ENCODE peak calls at places on chromosomes 1 and 21, in six cellular contexts. One of them, this sample, is unnamed.

GRCh38 chr1:3012511-3013291 is 8.6 kb upstream of the ACTRT2 start:
- DNase-seq in body of pancreas: peak
- DNase-seq in lower leg skin: peak
- DNase-seq in psoas muscle: peak
- DNase-seq in GM13977: no peak
- DNase-seq in AG04450: no peak
- DNase-seq in this sample: peak

GRCh38 chr1:185694081-185694480 is 40.1 kb upstream of the HMCN1 start:
- DNase-seq in GM13977: peak
- DNase-seq in AG04450: no peak
- DNase-seq in lower leg skin: no peak
- DNase-seq in body of pancreas: peak
- DNase-seq in psoas muscle: no peak
- DNase-seq in this sample: peak

GRCh38 chr1:32954183-32954582 is 10.4 kb downstream of the RNF19B start:
- DNase-seq in psoas muscle: no peak
- DNase-seq in GM13977: no peak
- DNase-seq in lower leg skin: no peak
- DNase-seq in body of pancreas: no peak
- DNase-seq in AG04450: no peak
- DNase-seq in this sample: no peak

GRCh38 chr1:207997486-207998268 is 86.8 kb upstream of the CD34 start:
- DNase-seq in AG04450: peak
- DNase-seq in body of pancreas: peak
- DNase-seq in psoas muscle: peak
- DNase-seq in GM13977: peak
- DNase-seq in lower leg skin: peak
- DNase-seq in this sample: peak

GRCh38 chr1:6969106-6969505 is 183.9 kb downstream of the CAMTA1 start:
- DNase-seq in GM13977: no peak
- DNase-seq in lower leg skin: no peak
- DNase-seq in AG04450: no peak
- DNase-seq in psoas muscle: no peak
- DNase-seq in body of pancreas: no peak
- DNase-seq in this sample: peak

GRCh38 chr1:246178902-246179301 is 328.2 kb downstream of the SMYD3 start:
- DNase-seq in AG04450: no peak
- DNase-seq in lower leg skin: no peak
- DNase-seq in psoas muscle: no peak
- DNase-seq in GM13977: no peak
- DNase-seq in body of pancreas: no peak
- DNase-seq in this sample: no peak

GRCh38 chr1:172980456-172980855 is 70.3 kb downstream of the TNFSF18 start:
- DNase-seq in AG04450: no peak
- DNase-seq in GM13977: no peak
- DNase-seq in lower leg skin: no peak
- DNase-seq in psoas muscle: no peak
- DNase-seq in body of pancreas: no peak
- DNase-seq in this sample: no peak

GRCh38 chr1:37239225-37239740 is 205.0 kb upstream of the GRIK3 start:
- DNase-seq in psoas muscle: no peak
- DNase-seq in GM13977: no peak
- DNase-seq in body of pancreas: no peak
- DNase-seq in AG04450: no peak
- DNase-seq in lower leg skin: no peak
- DNase-seq in this sample: no peak

GRCh38 chr1:248822148-248823032 is 3.3 kb downstream of the SH3BP5L start:
- DNase-seq in AG04450: no peak
- DNase-seq in GM13977: no peak
- DNase-seq in body of pancreas: no peak
- DNase-seq in lower leg skin: peak
- DNase-seq in psoas muscle: no peak
- DNase-seq in this sample: no peak

GRCh38 chr1:30762152-30762930 is 4.8 kb upstream of the LAPTM5 start:
- DNase-seq in body of pancreas: no peak
- DNase-seq in psoas muscle: no peak
- DNase-seq in GM13977: peak
- DNase-seq in lower leg skin: no peak
- DNase-seq in AG04450: no peak
- DNase-seq in this sample: no peak

GRCh38 chr1:22297999-22298398 is 153.7 kb upstream of the ZBTB40 start:
- DNase-seq in AG04450: no peak
- DNase-seq in GM13977: no peak
- DNase-seq in body of pancreas: no peak
- DNase-seq in psoas muscle: no peak
- DNase-seq in lower leg skin: peak
- DNase-seq in this sample: no peak

GRCh38 chr21:44949161-44950015 is 9.6 kb downstream of the SLX9 start:
- DNase-seq in GM13977: peak
- DNase-seq in body of pancreas: peak
- DNase-seq in AG04450: no peak
- DNase-seq in psoas muscle: peak
- DNase-seq in lower leg skin: peak
- DNase-seq in this sample: peak

DNA sequence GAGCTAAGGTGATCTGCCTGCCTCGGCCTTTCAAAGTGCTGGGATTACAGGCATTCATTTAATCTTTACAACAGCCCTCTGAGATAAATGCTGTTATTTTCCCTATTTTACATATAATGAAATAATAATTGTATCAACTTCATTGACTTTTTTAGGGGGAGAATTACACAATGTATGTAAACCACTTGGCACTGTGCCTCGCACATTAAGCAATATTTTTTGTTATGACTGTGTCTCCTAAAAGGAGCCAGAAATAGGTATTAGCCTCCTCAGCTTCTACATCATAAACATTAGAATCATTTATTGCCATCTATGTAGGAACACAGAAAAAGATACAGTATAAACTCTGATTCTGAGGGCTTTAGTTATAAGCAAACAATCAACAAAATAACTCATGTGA is 1.1 kb upstream of the DNAJC28 start:
- DNase-seq in lower leg skin: no peak
- DNase-seq in body of pancreas: no peak
- DNase-seq in GM13977: no peak
- DNase-seq in AG04450: no peak
- DNase-seq in psoas muscle: no peak
- DNase-seq in this sample: no peak
- TF ChIP-seq CTCF in lower leg skin: no peak
- TF ChIP-seq CTCF in body of pancreas: no peak
- TF ChIP-seq CTCF in GM13977: no peak
- TF ChIP-seq CTCF in AG04450: no peak
- TF ChIP-seq CTCF in psoas muscle: no peak
- TF ChIP-seq CTCF in this sample: no peak

GRCh38 chr1:160282807-160283206 is 2.1 kb downstream of the PEX19 start:
- DNase-seq in body of pancreas: no peak
- DNase-seq in psoas muscle: no peak
- DNase-seq in AG04450: no peak
- DNase-seq in lower leg skin: no peak
- DNase-seq in GM13977: no peak
- DNase-seq in this sample: no peak
- TF ChIP-seq CTCF in body of pancreas: no peak
- TF ChIP-seq CTCF in psoas muscle: no peak
- TF ChIP-seq CTCF in AG04450: no peak
- TF ChIP-seq CTCF in lower leg skin: no peak
- TF ChIP-seq CTCF in GM13977: no peak
- TF ChIP-seq CTCF in this sample: no peak

GRCh38 chr1:157967205-157967604 is 26.2 kb upstream of the KIRREL1 start:
- DNase-seq in GM13977: no peak
- DNase-seq in lower leg skin: no peak
- DNase-seq in body of pancreas: no peak
- DNase-seq in psoas muscle: no peak
- DNase-seq in AG04450: no peak
- DNase-seq in this sample: no peak

GRCh38 chr1:157968503-157968902 is 24.9 kb upstream of the KIRREL1 start:
- DNase-seq in lower leg skin: no peak
- DNase-seq in AG04450: peak
- DNase-seq in psoas muscle: peak
- DNase-seq in body of pancreas: peak
- DNase-seq in GM13977: no peak
- DNase-seq in this sample: no peak

GRCh38 chr1:157968951-157969350 is 24.5 kb upstream of the KIRREL1 start:
- DNase-seq in lower leg skin: no peak
- DNase-seq in AG04450: peak
- DNase-seq in psoas muscle: no peak
- DNase-seq in GM13977: no peak
- DNase-seq in body of pancreas: peak
- DNase-seq in this sample: no peak

GRCh38 chr1:157971723-157972122 is 21.7 kb upstream of the KIRREL1 start:
- DNase-seq in lower leg skin: no peak
- DNase-seq in GM13977: no peak
- DNase-seq in body of pancreas: no peak
- DNase-seq in AG04450: no peak
- DNase-seq in psoas muscle: no peak
- DNase-seq in this sample: no peak

GRCh38 chr1:157969693-157970485 is 23.6 kb upstream of the KIRREL1 start:
- DNase-seq in AG04450: peak
- DNase-seq in GM13977: no peak
- DNase-seq in body of pancreas: peak
- DNase-seq in lower leg skin: no peak
- DNase-seq in psoas muscle: no peak
- DNase-seq in this sample: peak
- TF ChIP-seq CTCF in AG04450: peak
- TF ChIP-seq CTCF in GM13977: peak
- TF ChIP-seq CTCF in body of pancreas: peak
- TF ChIP-seq CTCF in lower leg skin: no peak
- TF ChIP-seq CTCF in psoas muscle: peak
- TF ChIP-seq CTCF in this sample: peak

GRCh38 chr1:28855046-28855445 is 43.1 kb downstream of the OPRD1 start:
- DNase-seq in lower leg skin: no peak
- DNase-seq in AG04450: no peak
- DNase-seq in psoas muscle: no peak
- DNase-seq in body of pancreas: no peak
- DNase-seq in GM13977: no peak
- DNase-seq in this sample: no peak

GRCh38 chr1:28855969-28856368 is 44.0 kb downstream of the OPRD1 start:
- DNase-seq in GM13977: no peak
- DNase-seq in lower leg skin: no peak
- DNase-seq in AG04450: no peak
- DNase-seq in psoas muscle: no peak
- DNase-seq in body of pancreas: no peak
- DNase-seq in this sample: no peak

GRCh38 chr1:28860332-28861073 is 48.5 kb downstream of the OPRD1 start:
- DNase-seq in lower leg skin: no peak
- DNase-seq in GM13977: no peak
- DNase-seq in body of pancreas: peak
- DNase-seq in psoas muscle: no peak
- DNase-seq in AG04450: no peak
- DNase-seq in this sample: no peak

GRCh38 chr1:28853033-28853742 is 41.2 kb downstream of the OPRD1 start:
- DNase-seq in psoas muscle: no peak
- DNase-seq in AG04450: no peak
- DNase-seq in body of pancreas: no peak
- DNase-seq in GM13977: no peak
- DNase-seq in lower leg skin: no peak
- DNase-seq in this sample: no peak

GRCh38 chr1:28855469-28855944 is 43.5 kb downstream of the OPRD1 start:
- DNase-seq in lower leg skin: no peak
- DNase-seq in body of pancreas: no peak
- DNase-seq in GM13977: no peak
- DNase-seq in AG04450: no peak
- DNase-seq in psoas muscle: no peak
- DNase-seq in this sample: no peak
- TF ChIP-seq CTCF in lower leg skin: no peak
- TF ChIP-seq CTCF in body of pancreas: no peak
- TF ChIP-seq CTCF in GM13977: no peak
- TF ChIP-seq CTCF in AG04450: no peak
- TF ChIP-seq CTCF in psoas muscle: no peak
- TF ChIP-seq CTCF in this sample: no peak

GRCh38 chr1:28602536-28603439 is 10.7 kb downstream of the RAB42 start:
- DNase-seq in AG04450: peak
- DNase-seq in body of pancreas: peak
- DNase-seq in lower leg skin: no peak
- DNase-seq in GM13977: peak
- DNase-seq in psoas muscle: no peak
- DNase-seq in this sample: peak
- TF ChIP-seq CTCF in AG04450: peak
- TF ChIP-seq CTCF in body of pancreas: peak
- TF ChIP-seq CTCF in lower leg skin: no peak
- TF ChIP-seq CTCF in GM13977: peak
- TF ChIP-seq CTCF in psoas muscle: peak
- TF ChIP-seq CTCF in this sample: peak

GRCh38 chr1:53684741-53685140 is 54.2 kb downstream of the GLIS1 start:
- DNase-seq in GM13977: no peak
- DNase-seq in psoas muscle: no peak
- DNase-seq in body of pancreas: no peak
- DNase-seq in lower leg skin: no peak
- DNase-seq in AG04450: no peak
- DNase-seq in this sample: no peak

GRCh38 chr1:53682881-53683280 is 56.1 kb downstream of the GLIS1 start:
- DNase-seq in body of pancreas: no peak
- DNase-seq in AG04450: no peak
- DNase-seq in lower leg skin: no peak
- DNase-seq in psoas muscle: no peak
- DNase-seq in GM13977: no peak
- DNase-seq in this sample: no peak

GRCh38 chr1:53682369-53682685 is 56.6 kb downstream of the GLIS1 start:
- DNase-seq in lower leg skin: no peak
- DNase-seq in body of pancreas: no peak
- DNase-seq in GM13977: no peak
- DNase-seq in psoas muscle: no peak
- DNase-seq in AG04450: no peak
- DNase-seq in this sample: no peak

GRCh38 chr1:53685272-53686051 is 53.5 kb downstream of the GLIS1 start:
- DNase-seq in psoas muscle: no peak
- DNase-seq in AG04450: no peak
- DNase-seq in GM13977: no peak
- DNase-seq in lower leg skin: no peak
- DNase-seq in body of pancreas: peak
- DNase-seq in this sample: no peak

GRCh38 chr1:53683986-53684740 is 54.8 kb downstream of the GLIS1 start:
- DNase-seq in GM13977: no peak
- DNase-seq in psoas muscle: no peak
- DNase-seq in body of pancreas: no peak
- DNase-seq in lower leg skin: no peak
- DNase-seq in AG04450: no peak
- DNase-seq in this sample: no peak
- TF ChIP-seq CTCF in GM13977: no peak
- TF ChIP-seq CTCF in psoas muscle: no peak
- TF ChIP-seq CTCF in body of pancreas: no peak
- TF ChIP-seq CTCF in lower leg skin: no peak
- TF ChIP-seq CTCF in AG04450: peak
- TF ChIP-seq CTCF in this sample: no peak

GRCh38 chr1:83834621-83835264 is 164.2 kb downstream of the TTLL7 start:
- DNase-seq in GM13977: no peak
- DNase-seq in psoas muscle: no peak
- DNase-seq in AG04450: no peak
- DNase-seq in lower leg skin: no peak
- DNase-seq in body of pancreas: no peak
- DNase-seq in this sample: no peak
- TF ChIP-seq CTCF in GM13977: no peak
- TF ChIP-seq CTCF in psoas muscle: peak
- TF ChIP-seq CTCF in AG04450: no peak
- TF ChIP-seq CTCF in lower leg skin: no peak
- TF ChIP-seq CTCF in body of pancreas: no peak
- TF ChIP-seq CTCF in this sample: no peak

DNA sequence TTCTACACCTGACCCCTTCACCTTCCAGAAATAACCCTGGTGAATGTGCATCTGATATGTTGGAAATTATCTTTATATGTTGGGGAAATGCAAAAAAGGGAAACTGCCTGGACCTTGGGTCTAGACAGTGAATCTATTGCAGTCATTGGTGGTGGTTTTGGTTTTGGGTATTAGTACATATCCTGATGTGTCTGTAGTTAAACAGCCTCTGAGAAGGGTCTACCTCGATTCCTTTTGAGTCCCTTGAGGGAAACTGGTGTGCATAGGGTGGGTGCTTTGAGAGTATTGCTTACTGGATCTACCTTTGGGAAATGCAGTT is 127.3 kb upstream of the KIAA0040 start:
- DNase-seq in GM13977: no peak
- DNase-seq in body of pancreas: no peak
- DNase-seq in AG04450: no peak
- DNase-seq in psoas muscle: no peak
- DNase-seq in lower leg skin: no peak
- DNase-seq in this sample: no peak
- TF ChIP-seq CTCF in GM13977: peak
- TF ChIP-seq CTCF in body of pancreas: no peak
- TF ChIP-seq CTCF in AG04450: no peak
- TF ChIP-seq CTCF in psoas muscle: no peak
- TF ChIP-seq CTCF in lower leg skin: no peak
- TF ChIP-seq CTCF in this sample: peak

This sample was measured in activated CD8-positive, alpha-beta T cell treated with anti-CD3 and anti-CD28 coated beads for 36 hours.